ENCODE peak calls at places on chromosomes 2 and 18, in ten cellular contexts. O is A549, X is IMR-90, T is body of pancreas, M is tibial nerve, E is endothelial cell of umbilical vein, L is uterus, J is ovary, U is transverse colon, S is NB4. N is an unnamed sample.

GRCh38 chr2:1686784-1687105 is 57.6 kb downstream of the PXDN start:
- DNase-seq in E (no peak), X (peak; percentile 80), S (no peak), O (no peak), L (no peak), U (no peak), T (no peak), J (no peak), M (no peak), N (no peak)

GRCh38 chr2:69704446-69704845 is 37.5 kb upstream of the ANXA4 start:
- DNase-seq in U (no peak), O (no peak), X (no peak), E (no peak), M (no peak), S (peak; percentile 93), L (no peak), J (no peak), T (no peak), N (no peak)

GRCh38 chr18:73880387-73880786 is 267.2 kb downstream of the FBXO15 start:
- DNase-seq in O (no peak), E (no peak), L (no peak), J (no peak), U (no peak), M (no peak), T (no peak), S (no peak), X (no peak), N (no peak)

GRCh38 chr18:8389391-8390340 is 219.6 kb upstream of the RAB12 start:
- DNase-seq in T (peak; percentile 74), E (peak; percentile 78), S (peak; percentile 63), M (peak; percentile 72), U (peak; percentile 69), X (peak; percentile 78), L (peak; percentile 56), O (peak; percentile 78), J (peak; percentile 71), N (peak; percentile 87)

GRCh38 chr2:157479081-157480027 is 35.5 kb upstream of the CYTIP start:
- DNase-seq in J (no peak), L (no peak), M (no peak), E (no peak), U (no peak), T (no peak), S (no peak), X (no peak), O (no peak), N (no peak)

GRCh38 chr2:191500566-191501389 is 177.2 kb upstream of the NABP1 start:
- DNase-seq in J (no peak), X (no peak), S (no peak), T (peak; percentile 49), L (no peak), O (no peak), E (no peak), M (no peak), U (no peak), N (no peak)

GRCh38 chr2:153872311-153873061 is 764 bp downstream of the GALNT13 start:
- DNase-seq in U (no peak), E (no peak), X (no peak), J (no peak), O (peak; percentile 13), S (no peak), M (no peak), T (no peak), L (no peak), N (no peak)

GRCh38 chr2:165015052-165015642 is 59.8 kb upstream of the SLC38A11 start:
- DNase-seq in J (peak; percentile 28), S (peak; percentile 67), X (peak; percentile 59), L (no peak), U (peak; percentile 65), M (peak; percentile 72), T (peak; percentile 78), E (peak; percentile 61), O (peak; percentile 67), N (peak; percentile 92)

GRCh38 chr2:33453905-33454479 is 22.5 kb upstream of the RASGRP3 start:
- DNase-seq in T (no peak), E (no peak), S (no peak), O (no peak), L (no peak), U (no peak), J (no peak), X (peak; percentile 40), M (no peak), N (no peak)

GRCh38 chr2:16050261-16051045 is 110.1 kb downstream of the MYCN start:
- DNase-seq in E (no peak), X (no peak), L (no peak), S (no peak), O (no peak), U (no peak), J (no peak), T (no peak), M (no peak), N (no peak)

GRCh38 chr2:39094717-39095363 is 26.0 kb downstream of the SOS1 start:
- DNase-seq in L (no peak), O (no peak), S (peak; percentile 53), J (no peak), M (no peak), X (peak; percentile 87), U (no peak), T (no peak), E (no peak), N (no peak)

GRCh38 chr2:150274108-150274507 is 213.4 kb downstream of the RND3 start:
- DNase-seq in S (no peak), T (no peak), L (no peak), J (no peak), X (peak; percentile 56), O (no peak), U (no peak), M (no peak), E (no peak), N (no peak)

GRCh38 chr18:5998166-5998881 is 103.0 kb upstream of the TMEM200C start:
- DNase-seq in M (no peak), L (no peak), J (no peak), U (no peak), E (no peak), T (no peak), X (no peak), O (no peak), S (no peak), N (no peak)

GRCh38 chr2:160334028-160334729 is 134.1 kb upstream of the ITGB6 start:
- DNase-seq in M (no peak), U (no peak), T (no peak), S (no peak), E (peak; percentile 75), O (no peak), L (no peak), X (peak; percentile 71), J (no peak), N (no peak)

GRCh38 chr2:83478037-83478436 is 981.0 kb downstream of the SUCLG1 start:
- DNase-seq in X (no peak), M (no peak), T (no peak), J (no peak), E (no peak), O (no peak), L (no peak), U (no peak), S (no peak), N (no peak)

GRCh38 chr18:47618758-47619157 is 311.7 kb downstream of the SMAD2 start:
- DNase-seq in U (no peak), E (no peak), M (no peak), S (no peak), L (no peak), O (no peak), T (no peak), X (no peak), J (no peak), N (no peak)

GRCh38 chr2:199851886-199852285 is 894 bp upstream of the FTCDNL1 start:
- DNase-seq in X (no peak), L (no peak), S (no peak), E (no peak), M (no peak), T (no peak), O (no peak), J (no peak), U (no peak), N (no peak)

GRCh38 chr18:26455639-26456038 is 92.7 kb downstream of the KCTD1 start:
- DNase-seq in O (no peak), S (no peak), J (no peak), T (no peak), M (no peak), X (no peak), U (no peak), E (no peak), L (no peak), N (no peak)

GRCh38 chr18:12376718-12377555 is at the start of gene AFG3L2:
- DNase-seq in E (peak; percentile 100), X (peak; percentile 98), T (peak; percentile 100), U (peak; percentile 100), M (peak; percentile 100), L (peak; percentile 100), O (peak; percentile 98), S (peak; percentile 99), J (peak; percentile 100), N (peak; percentile 100)
- TF ChIP-seq POLR2A in E (peak; percentile 93), X (peak; percentile 94), T (peak; percentile 61), U (peak; percentile 74), M (peak; percentile 98), L (peak; percentile 99), O (peak; percentile 88), S (peak; percentile 89), J (peak; percentile 98), N (peak; percentile 91)

DNA sequence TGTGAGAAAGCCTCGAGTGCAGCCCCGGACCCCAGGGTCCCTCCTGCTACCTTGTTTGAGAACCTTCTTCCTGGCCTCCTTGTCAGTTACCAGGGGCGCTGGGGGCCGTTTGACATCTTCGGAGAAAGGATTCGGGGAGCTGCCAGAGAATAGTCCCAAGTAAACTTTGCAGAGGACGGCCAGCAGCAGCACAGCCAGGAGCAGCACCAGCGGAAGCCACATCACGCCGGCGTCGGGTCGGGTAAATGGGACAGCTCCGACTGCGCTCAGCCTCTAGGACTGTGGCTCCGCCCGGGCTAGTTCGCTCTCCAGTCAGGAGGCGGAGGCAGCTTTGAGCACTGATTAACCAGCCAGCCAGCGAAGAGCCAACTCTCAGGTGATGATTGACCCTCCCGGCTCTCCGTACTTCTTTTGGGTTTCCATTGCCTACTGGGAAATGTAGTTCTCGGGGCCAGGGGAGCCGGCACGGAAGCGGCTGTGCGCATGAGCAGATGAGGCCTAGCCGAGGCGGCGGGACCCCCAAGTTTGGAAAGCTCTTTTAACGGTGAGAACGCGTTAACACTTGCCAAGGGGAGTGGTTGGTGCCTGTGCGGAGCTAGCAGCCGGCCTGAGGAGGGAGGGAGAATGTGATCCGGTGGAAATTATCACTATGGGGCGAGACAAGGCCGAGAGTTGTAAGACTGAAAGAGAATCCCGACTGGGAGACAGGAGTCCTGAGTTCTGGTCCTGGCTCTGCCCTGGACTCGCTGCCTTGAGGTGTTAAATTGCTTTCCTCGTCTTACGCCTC is at the start of the genes ELMOD3 and RETSAT:
- DNase-seq in L (peak; percentile 96), O (peak; percentile 100), J (peak; percentile 94), X (peak; percentile 100), T (peak; percentile 100), E (peak; percentile 99), M (peak; percentile 100), U (peak; percentile 98), S (peak; percentile 99), N (peak; percentile 99)
- TF ChIP-seq POLR2A in L (peak; percentile 84), O (peak; percentile 99), J (peak; percentile 76), X (peak; percentile 98), T (peak; percentile 99), E (peak; percentile 98), M (peak; percentile 88), U (peak; percentile 99), S (peak; percentile 87), N (peak; percentile 85)

GRCh38 chr2:237487496-237487895 is 445 bp downstream of the MLPH start:
- DNase-seq in J (no peak), M (no peak), S (no peak), L (no peak), E (no peak), X (no peak), U (no peak), T (no peak), O (no peak), N (no peak)
- TF ChIP-seq POLR2A in J (no peak), M (no peak), S (no peak), L (no peak), E (no peak), X (no peak), U (no peak), T (peak; percentile 17), O (no peak), N (no peak)

GRCh38 chr2:113258748-113259147 is 20.0 kb downstream of the PAX8 start:
- DNase-seq in M (no peak), T (no peak), E (no peak), J (no peak), O (no peak), U (no peak), L (no peak), S (no peak), X (no peak), N (no peak)
- TF ChIP-seq POLR2A in M (no peak), T (no peak), E (no peak), J (no peak), O (no peak), U (no peak), L (no peak), S (no peak), X (no peak), N (no peak)

N was measured in testis.